ENCODE peak calls at places on chromosomes 13 and 19, in six cellular contexts. T is K562, U is SK-N-SH, P is GM12878, Z is H1, O is HepG2. K is an unnamed sample.

GRCh38 chr19:48192750-48193149 is 22.3 kb downstream of the ZSWIM9 start:
- DNase-seq in T (no peak), U (no peak), P (no peak), O (no peak), Z (no peak), K (no peak)

GRCh38 chr13:99028890-99029289 is 51.0 kb upstream of the DOCK9 start:
- DNase-seq in U (no peak), T (peak), Z (peak), O (no peak), P (no peak), K (no peak)

GRCh38 chr19:52522555-52522954 is 4.9 kb upstream of the ZNF808 start:
- DNase-seq in P (no peak), Z (no peak), U (peak), T (peak), O (no peak), K (no peak)

GRCh38 chr13:74758188-74758587 is 624.0 kb upstream of the KLF12 start:
- DNase-seq in U (no peak), Z (no peak), P (no peak), T (no peak), O (no peak), K (no peak)

GRCh38 chr13:27455331-27455855 is 5.0 kb upstream of the MTIF3 start:
- DNase-seq in Z (no peak), P (no peak), O (no peak), T (no peak), U (no peak), K (no peak)

GRCh38 chr19:29964171-29964570 is 22.1 kb downstream of the URI1 start:
- DNase-seq in Z (no peak), O (no peak), T (no peak), P (no peak), U (no peak), K (no peak)

GRCh38 chr19:39409886-39410619 is 2.4 kb upstream of the PLEKHG2 start:
- DNase-seq in O (peak), Z (no peak), T (peak), U (peak), P (no peak), K (peak)

GRCh38 chr13:108342369-108343289 is 73.1 kb downstream of the TNFSF13B start:
- DNase-seq in T (no peak), P (peak), Z (no peak), O (peak), U (peak), K (no peak)

GRCh38 chr13:28754698-28755545 is 36.2 kb upstream of the SLC46A3 start:
- DNase-seq in Z (no peak), U (peak), P (no peak), O (peak), T (peak), K (peak)

GRCh38 chr13:64054306-64054705 is 2638.7 kb upstream of the PCDH20 start:
- DNase-seq in Z (no peak), U (no peak), O (no peak), T (no peak), P (no peak), K (no peak)

GRCh38 chr19:460877-461609 is at the start of gene SHC2:
- DNase-seq in O (no peak), Z (no peak), T (peak), U (peak), P (no peak), K (no peak)

GRCh38 chr19:1217366-1217765 is 11.8 kb downstream of the STK11 start:
- DNase-seq in P (no peak), Z (no peak), O (no peak), U (no peak), T (peak), K (no peak)

GRCh38 chr19:51688665-51689571 is 4.2 kb upstream of the SPACA6 start:
- DNase-seq in U (peak), P (no peak), O (peak), T (peak), Z (no peak), K (no peak)

GRCh38 chr19:15371119-15371518 is 8.5 kb downstream of the AKAP8 start:
- DNase-seq in P (no peak), T (no peak), O (no peak), U (no peak), Z (no peak), K (no peak)

GRCh38 chr19:1491849-1492170 is 829 bp downstream of the REEP6 start:
- DNase-seq in T (no peak), U (no peak), O (no peak), P (no peak), Z (no peak), K (no peak)

GRCh38 chr19:3880471-3881271 is at the start of gene ATCAY:
- DNase-seq in O (no peak), P (no peak), Z (no peak), T (no peak), U (peak), K (no peak)

GRCh38 chr19:3881272-3882040 is 971 bp downstream of the ATCAY start:
- DNase-seq in Z (no peak), O (no peak), U (peak), T (no peak), P (no peak), K (no peak)

GRCh38 chr19:3882041-3882384 is 1.5 kb downstream of the ATCAY start:
- DNase-seq in U (no peak), Z (no peak), T (no peak), O (no peak), P (no peak), K (no peak)

DNA sequence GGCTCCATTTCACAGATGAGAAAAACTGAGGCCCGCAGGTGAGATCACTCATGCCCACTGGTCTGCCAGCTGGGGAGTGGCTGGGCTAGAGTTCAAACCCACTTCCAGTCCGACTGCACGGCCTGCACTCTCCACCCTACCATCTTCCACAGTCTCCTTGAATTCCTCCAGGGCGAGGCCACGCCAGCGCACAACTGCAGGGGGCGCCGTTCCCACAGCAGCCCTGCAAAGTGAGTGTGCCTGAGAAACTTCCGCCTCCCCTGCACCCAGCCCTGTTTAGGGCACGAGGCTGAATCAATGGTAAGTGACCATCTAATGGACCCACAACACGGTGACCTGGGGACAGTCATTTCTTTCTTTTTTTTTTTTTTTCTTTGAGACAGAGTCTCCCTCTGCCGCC is 829 bp upstream of the ATCAY start:
- DNase-seq in T (no peak), U (peak), Z (no peak), O (no peak), P (no peak), K (no peak)
- TF ChIP-seq CTCF in T (peak), U (peak), Z (peak), O (peak), P (peak), K (no peak)

GRCh38 chr13:67392014-67392413 is 161.9 kb upstream of the PCDH9 start:
- DNase-seq in Z (no peak), T (no peak), O (no peak), U (no peak), P (no peak), K (no peak)
- TF ChIP-seq GABPA in Z (no peak), T (no peak), O (no peak), U (no peak), P (no peak), K (no peak)

GRCh38 chr13:23612182-23612581 is 42.0 kb downstream of the TNFRSF19 start:
- DNase-seq in Z (no peak), U (no peak), P (no peak), O (no peak), T (no peak), K (no peak)
- TF ChIP-seq CTCF in Z (no peak), U (no peak), P (no peak), O (no peak), T (no peak), K (no peak)

DNA sequence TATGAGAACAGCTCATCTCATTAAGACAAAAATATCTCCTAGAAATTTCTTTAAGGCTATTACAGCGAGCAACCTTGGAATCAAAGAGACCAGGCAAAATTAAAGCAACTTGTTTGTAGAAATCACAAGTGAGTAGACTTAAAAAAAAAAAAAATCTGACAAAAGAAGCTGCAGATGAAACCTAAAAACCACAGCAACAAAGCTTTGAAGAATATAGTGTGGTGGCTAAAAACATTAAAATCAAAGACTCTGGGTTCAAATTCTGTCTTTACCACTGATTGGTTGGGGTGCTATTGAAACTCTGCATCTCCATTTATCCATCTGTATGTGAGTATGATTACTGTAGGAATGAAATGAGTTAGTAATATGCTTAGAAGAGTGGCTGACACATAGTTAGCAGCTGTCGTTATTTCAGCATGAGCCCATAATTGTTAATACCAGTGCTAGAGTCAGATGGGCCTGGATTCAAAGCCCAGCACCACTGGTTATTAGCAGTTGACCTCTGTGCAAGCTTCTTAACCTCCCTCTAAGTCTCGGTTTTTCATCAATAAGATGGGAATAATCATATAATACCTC is 157.6 kb downstream of the FOXO1 start:
- DNase-seq in Z (no peak), O (no peak), U (no peak), T (no peak), P (no peak), K (no peak)
- TF ChIP-seq GABPA in Z (no peak), O (no peak), U (no peak), T (no peak), P (no peak), K (no peak)

GRCh38 chr13:79458436-79458835 is 22.5 kb upstream of the NDFIP2 start:
- DNase-seq in U (no peak), T (no peak), Z (no peak), O (no peak), P (no peak), K (no peak)
- TF ChIP-seq CTCF in U (no peak), T (no peak), Z (no peak), O (no peak), P (no peak), K (no peak)

GRCh38 chr19:46862504-46862835 is 1.7 kb downstream of the ARHGAP35 start:
- DNase-seq in O (no peak), Z (no peak), U (no peak), T (peak), P (no peak), K (no peak)
- TF ChIP-seq GABPA in O (no peak), Z (no peak), U (no peak), T (no peak), P (no peak), K (no peak)

K was measured in HL-60.